ENCODE peak calls at places on chromosomes 6 and 20, in four cellular contexts. One of them, this sample, is unnamed.

GRCh38 chr6:157767757-157768156 is 55.3 kb upstream of the SNX9 start:
- DNase-seq in H1: no peak
- DNase-seq in HepG2: no peak
- DNase-seq in GM12878: no peak
- DNase-seq in this sample: no peak

GRCh38 chr6:134060491-134061106 is 8.2 kb upstream of the SLC2A12 start:
- DNase-seq in H1: no peak
- DNase-seq in GM12878: no peak
- DNase-seq in HepG2: peak
- DNase-seq in this sample: no peak

GRCh38 chr6:134199848-134200606 is 117.9 kb downstream of the SGK1 start:
- DNase-seq in H1: no peak
- DNase-seq in HepG2: peak
- DNase-seq in GM12878: no peak
- DNase-seq in this sample: no peak

GRCh38 chr6:104632565-104632964 is 227.2 kb downstream of the HACE1 start:
- DNase-seq in HepG2: no peak
- DNase-seq in H1: no peak
- DNase-seq in GM12878: no peak
- DNase-seq in this sample: no peak

GRCh38 chr6:3260296-3260695 is 1.5 kb downstream of the PSMG4 start:
- DNase-seq in GM12878: no peak
- DNase-seq in H1: no peak
- DNase-seq in HepG2: no peak
- DNase-seq in this sample: no peak

GRCh38 chr20:63354636-63355385 is 6.3 kb downstream of the CHRNA4 start:
- DNase-seq in HepG2: no peak
- DNase-seq in GM12878: no peak
- DNase-seq in H1: no peak
- DNase-seq in this sample: no peak

GRCh38 chr20:13684566-13685222 is 46.0 kb upstream of the TASP1 start:
- DNase-seq in HepG2: no peak
- DNase-seq in H1: no peak
- DNase-seq in GM12878: peak
- DNase-seq in this sample: no peak

GRCh38 chr6:169070506-169071176 is 183.0 kb downstream of the THBS2 start:
- DNase-seq in H1: no peak
- DNase-seq in HepG2: peak
- DNase-seq in GM12878: no peak
- DNase-seq in this sample: no peak

GRCh38 chr6:31814677-31815024 is 432 bp downstream of the HSPA1L start:
- DNase-seq in GM12878: peak
- DNase-seq in H1: peak
- DNase-seq in HepG2: peak
- DNase-seq in this sample: peak

GRCh38 chr6:5116243-5116991 is 31.3 kb downstream of the PPP1R3G start:
- DNase-seq in H1: no peak
- DNase-seq in HepG2: no peak
- DNase-seq in GM12878: no peak
- DNase-seq in this sample: no peak

GRCh38 chr6:157893238-157893637 is 70.2 kb downstream of the SNX9 start:
- DNase-seq in HepG2: no peak
- DNase-seq in GM12878: no peak
- DNase-seq in H1: no peak
- DNase-seq in this sample: no peak

GRCh38 chr20:35742741-35743523 is 872 bp upstream of the RBM39 start:
- DNase-seq in HepG2: peak
- DNase-seq in H1: no peak
- DNase-seq in GM12878: peak
- DNase-seq in this sample: no peak

GRCh38 chr6:25050356-25050755 is 114.6 kb upstream of the RIPOR2 start:
- DNase-seq in GM12878: no peak
- DNase-seq in HepG2: no peak
- DNase-seq in H1: no peak
- DNase-seq in this sample: no peak

GRCh38 chr20:13277663-13278295 is 56.7 kb downstream of the ISM1 start:
- DNase-seq in HepG2: no peak
- DNase-seq in GM12878: no peak
- DNase-seq in H1: no peak
- DNase-seq in this sample: no peak

GRCh38 chr6:18280084-18280483 is 15.8 kb upstream of the DEK start:
- DNase-seq in HepG2: no peak
- DNase-seq in H1: no peak
- DNase-seq in GM12878: no peak
- DNase-seq in this sample: no peak

GRCh38 chr6:67736161-67736560 is 898.9 kb upstream of the ADGRB3 start:
- DNase-seq in H1: no peak
- DNase-seq in HepG2: no peak
- DNase-seq in GM12878: no peak
- DNase-seq in this sample: no peak

GRCh38 chr6:104855507-104855906 is 4.2 kb downstream of the HACE1 start:
- DNase-seq in GM12878: no peak
- DNase-seq in HepG2: no peak
- DNase-seq in H1: no peak
- DNase-seq in this sample: no peak

GRCh38 chr6:118704911-118705310 is 53.5 kb upstream of the CEP85L start:
- DNase-seq in GM12878: no peak
- DNase-seq in H1: no peak
- DNase-seq in HepG2: no peak
- DNase-seq in this sample: no peak

GRCh38 chr20:12984863-12985262 is 23.9 kb upstream of the SPTLC3 start:
- DNase-seq in HepG2: no peak
- DNase-seq in H1: no peak
- DNase-seq in GM12878: no peak
- DNase-seq in this sample: no peak

GRCh38 chr6:106787327-106788196 is 158.2 kb downstream of the QRSL1 start:
- DNase-seq in H1: no peak
- DNase-seq in GM12878: no peak
- DNase-seq in HepG2: peak
- DNase-seq in this sample: no peak

GRCh38 chr6:92967352-92967751 is 452.0 kb downstream of the EPHA7 start:
- DNase-seq in HepG2: no peak
- DNase-seq in GM12878: no peak
- DNase-seq in H1: no peak
- DNase-seq in this sample: no peak

GRCh38 chr6:48813821-48814220 is 649.2 kb downstream of the MMUT start:
- DNase-seq in H1: no peak
- DNase-seq in GM12878: no peak
- DNase-seq in HepG2: no peak
- DNase-seq in this sample: no peak

GRCh38 chr20:884983-885952 is 30.9 kb downstream of the ANGPT4 start:
- DNase-seq in H1: peak
- DNase-seq in GM12878: no peak
- DNase-seq in HepG2: no peak
- DNase-seq in this sample: peak

GRCh38 chr20:31861346-31862156 is 8.8 kb downstream of the DUSP15 start:
- DNase-seq in HepG2: peak
- DNase-seq in H1: peak
- DNase-seq in GM12878: no peak
- DNase-seq in this sample: peak

GRCh38 chr20:3553663-3554062 is 82.8 kb downstream of the ATRN start:
- DNase-seq in HepG2: peak
- DNase-seq in H1: no peak
- DNase-seq in GM12878: no peak
- DNase-seq in this sample: no peak
- TF ChIP-seq SUZ12 in HepG2: no peak
- TF ChIP-seq SUZ12 in H1: no peak
- TF ChIP-seq SUZ12 in GM12878: no peak
- TF ChIP-seq SUZ12 in this sample: no peak

GRCh38 chr6:15410126-15410391 is 164.2 kb downstream of the JARID2 start:
- DNase-seq in HepG2: no peak
- DNase-seq in GM12878: no peak
- DNase-seq in H1: no peak
- DNase-seq in this sample: no peak
- H3K9ac ChIP-seq in HepG2: no peak
- H3K9ac ChIP-seq in GM12878: no peak
- H3K9ac ChIP-seq in H1: no peak
- H3K9ac ChIP-seq in this sample: no peak

GRCh38 chr6:16473184-16473907 is 235.0 kb downstream of the GMPR start:
- DNase-seq in GM12878: peak
- DNase-seq in H1: no peak
- DNase-seq in HepG2: no peak
- DNase-seq in this sample: no peak
- H3K4me3 ChIP-seq in GM12878: peak
- H3K4me3 ChIP-seq in H1: no peak
- H3K4me3 ChIP-seq in HepG2: no peak
- H3K4me3 ChIP-seq in this sample: no peak

DNA sequence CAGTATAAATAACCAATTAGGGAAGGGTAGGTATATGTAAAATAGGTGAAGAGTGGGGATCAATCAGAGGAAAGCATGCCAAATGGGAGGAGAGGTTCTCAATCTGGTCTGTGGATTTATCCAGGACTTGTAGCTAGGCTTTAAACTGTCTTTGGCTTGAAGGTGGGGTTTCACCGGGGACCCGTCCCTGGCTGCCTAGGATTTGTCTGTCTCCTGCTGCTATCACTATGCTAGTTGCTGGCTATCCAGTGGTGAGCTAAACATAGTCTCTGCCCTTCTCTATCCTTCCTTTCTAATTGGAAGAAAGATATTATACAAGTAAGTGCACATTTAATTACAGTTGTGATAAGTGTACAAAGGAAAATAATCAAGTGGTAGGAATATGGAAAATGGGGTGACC is 58.8 kb downstream of the DOP1A start:
- DNase-seq in GM12878: no peak
- DNase-seq in H1: no peak
- DNase-seq in HepG2: no peak
- DNase-seq in this sample: no peak
- TF ChIP-seq SUZ12 in GM12878: no peak
- TF ChIP-seq SUZ12 in H1: no peak
- TF ChIP-seq SUZ12 in HepG2: no peak
- TF ChIP-seq SUZ12 in this sample: no peak

DNA sequence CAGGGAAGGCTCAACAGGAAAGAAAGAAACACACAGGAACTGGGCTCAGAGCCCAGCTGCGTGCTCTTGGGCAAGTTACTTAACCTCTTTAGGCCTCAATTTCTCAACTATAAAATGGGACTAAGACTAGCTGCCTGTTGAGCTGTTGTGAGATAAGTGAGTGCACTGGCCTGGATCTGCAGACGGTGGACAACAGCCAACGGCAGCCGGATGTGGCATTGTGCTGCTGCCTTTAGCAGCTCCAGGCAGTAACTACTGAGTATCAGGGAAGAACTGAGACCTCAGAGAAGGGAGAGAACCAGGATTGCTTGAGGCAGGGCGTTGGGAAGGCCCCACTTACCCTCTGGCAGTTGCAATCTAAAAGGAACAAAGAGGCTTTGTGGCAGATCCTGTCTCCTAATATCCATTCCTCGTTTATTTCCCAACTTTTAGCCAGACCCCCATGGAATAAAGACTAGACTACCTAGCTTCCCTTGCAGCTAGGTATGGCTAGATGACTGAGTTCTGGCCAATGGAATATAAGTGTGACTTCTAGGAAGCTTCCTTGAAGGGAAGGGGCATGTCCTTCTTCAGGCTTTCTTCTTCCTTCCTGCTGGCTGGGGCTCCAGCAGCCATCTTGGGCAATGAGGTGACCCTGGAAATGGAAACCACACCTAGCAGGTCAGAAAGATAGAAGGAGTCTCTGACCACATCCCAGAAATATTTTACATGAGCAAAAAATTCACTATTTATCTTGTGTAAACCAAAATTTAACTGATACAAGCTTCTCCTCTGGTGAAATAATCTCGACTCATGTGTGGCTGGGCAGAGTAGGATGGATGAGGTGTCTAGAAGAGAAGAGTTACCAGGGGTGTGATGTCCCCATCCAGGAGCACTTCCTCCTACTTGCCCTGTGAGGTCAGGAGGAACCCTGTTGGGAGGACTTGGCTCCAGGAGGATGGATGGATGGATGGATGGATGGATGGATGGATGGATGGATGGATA is 67.6 kb downstream of the MRPL14 start:
- DNase-seq in GM12878: no peak
- DNase-seq in HepG2: no peak
- DNase-seq in H1: no peak
- DNase-seq in this sample: no peak
- H3K9ac ChIP-seq in GM12878: no peak
- H3K9ac ChIP-seq in HepG2: peak
- H3K9ac ChIP-seq in H1: no peak
- H3K9ac ChIP-seq in this sample: no peak

DNA sequence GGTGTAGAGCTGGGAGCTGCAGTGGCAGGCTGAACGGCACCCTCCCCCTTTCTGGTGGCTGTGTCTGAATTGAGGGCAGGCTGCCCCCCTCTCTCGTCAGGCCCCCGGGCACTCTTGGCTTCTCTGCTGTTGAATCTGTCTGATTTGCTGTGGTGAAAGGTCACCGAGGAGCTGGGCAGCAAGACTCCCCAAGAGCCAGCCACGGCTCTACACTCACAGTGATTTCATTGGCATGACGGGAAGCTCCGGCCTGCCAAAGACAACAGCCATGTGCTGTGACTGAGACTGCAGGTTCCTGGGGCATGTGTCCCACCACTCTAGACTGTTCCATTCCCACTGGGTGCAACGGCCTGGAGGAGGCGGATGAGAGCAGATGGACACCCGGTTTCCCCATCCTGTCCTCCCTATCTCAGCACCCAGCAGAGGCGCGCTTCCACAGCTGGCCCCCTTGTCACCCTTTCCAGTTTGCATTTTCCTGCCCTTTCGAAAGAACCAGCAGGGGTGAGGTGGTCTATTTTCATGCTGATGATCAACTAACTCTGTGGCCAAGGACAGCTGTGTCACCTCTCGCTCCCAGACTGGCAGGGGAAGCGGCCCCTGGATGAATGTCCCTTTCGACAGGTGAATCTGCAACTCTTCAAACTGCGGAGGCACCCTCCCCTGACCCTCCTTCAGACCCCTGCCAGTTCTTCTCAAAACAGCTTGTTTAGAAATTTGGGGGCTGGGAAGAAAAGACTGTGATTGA is 2.2 kb downstream of the APCDD1L start:
- DNase-seq in H1: no peak
- DNase-seq in GM12878: no peak
- DNase-seq in HepG2: no peak
- DNase-seq in this sample: no peak
- H3K4me3 ChIP-seq in H1: no peak
- H3K4me3 ChIP-seq in GM12878: no peak
- H3K4me3 ChIP-seq in HepG2: no peak
- H3K4me3 ChIP-seq in this sample: no peak

DNA sequence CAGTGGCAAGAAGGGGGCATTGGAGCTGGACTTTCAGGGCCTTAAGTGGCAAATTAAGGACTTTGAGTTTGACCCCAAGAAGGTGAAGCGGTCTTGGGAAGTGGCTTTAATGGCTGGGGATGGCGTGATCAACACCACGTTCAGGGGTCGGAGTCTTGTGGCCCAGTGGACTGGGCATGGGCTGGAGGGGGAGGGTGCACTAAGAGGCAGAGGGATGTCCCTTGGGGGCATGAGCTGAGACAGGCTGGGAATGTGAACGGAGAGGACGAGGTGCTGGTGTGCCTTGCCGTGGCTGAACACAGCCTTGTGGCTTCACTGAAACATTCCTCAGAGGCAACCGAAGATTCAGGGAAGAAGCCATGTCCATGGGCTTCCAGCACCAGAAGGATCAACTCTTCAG is 227.0 kb downstream of the SYNDIG1 start:
- DNase-seq in H1: no peak
- DNase-seq in GM12878: no peak
- DNase-seq in HepG2: no peak
- DNase-seq in this sample: no peak
- TF ChIP-seq SUZ12 in H1: no peak
- TF ChIP-seq SUZ12 in GM12878: no peak
- TF ChIP-seq SUZ12 in HepG2: no peak
- TF ChIP-seq SUZ12 in this sample: no peak

GRCh38 chr20:5529331-5530142 is 212.8 kb upstream of the PROKR2 start:
- DNase-seq in H1: peak
- DNase-seq in HepG2: peak
- DNase-seq in GM12878: peak
- DNase-seq in this sample: peak
- H3K9ac ChIP-seq in H1: no peak
- H3K9ac ChIP-seq in HepG2: no peak
- H3K9ac ChIP-seq in GM12878: no peak
- H3K9ac ChIP-seq in this sample: peak